ENCODE peak calls at places on chromosomes 7 and 10, in ten cellular contexts. U, A, X, T, W, G, R, V, E and Y are unnamed samples.

GRCh38 chr7:7731732-7732131 is 13.3 kb upstream of the RPA3 start:
- DNase-seq in A (no peak), U (no peak), V (no peak), X (no peak), W (no peak), T (no peak), R (no peak), G (no peak), E (no peak), Y (no peak)

GRCh38 chr7:519974-520458 is 370 bp upstream of the PDGFA start:
- DNase-seq in T (peak; percentile 33), E (peak; percentile 63), A (peak; percentile 82), X (peak; percentile 44), R (peak; percentile 46), V (peak; percentile 63), G (no peak), W (no peak), U (no peak), Y (no peak)

GRCh38 chr10:26714816-26715487 is 17.5 kb downstream of the PDSS1 start:
- DNase-seq in W (no peak), V (no peak), G (no peak), T (no peak), A (no peak), U (no peak), R (no peak), X (peak; percentile 82), E (no peak), Y (no peak)

GRCh38 chr7:157627646-157628045 is 290.8 kb downstream of the DNAJB6 start:
- DNase-seq in R (no peak), X (no peak), V (no peak), W (no peak), U (no peak), G (no peak), E (no peak), T (no peak), A (no peak), Y (no peak)

GRCh38 chr10:78604286-78604685 is 464.5 kb upstream of the ZMIZ1 start:
- DNase-seq in X (no peak), T (no peak), R (no peak), A (no peak), U (no peak), V (no peak), W (no peak), G (no peak), E (no peak), Y (no peak)

GRCh38 chr7:101575731-101576130 is 53.4 kb downstream of the MYL10 start:
- DNase-seq in X (no peak), E (no peak), G (no peak), A (no peak), R (no peak), W (no peak), T (no peak), U (no peak), V (no peak), Y (no peak)

GRCh38 chr7:112147752-112148435 is 58.3 kb downstream of the DOCK4 start:
- DNase-seq in R (no peak), W (no peak), X (no peak), E (no peak), U (no peak), A (no peak), G (no peak), T (no peak), V (no peak), Y (no peak)

GRCh38 chr10:84159076-84159475 is 14.5 kb upstream of the GPR15LG start:
- DNase-seq in G (no peak), U (no peak), A (no peak), T (no peak), E (peak; percentile 41), V (no peak), R (no peak), X (no peak), W (no peak), Y (no peak)

GRCh38 chr10:73647211-73647874 is 6.1 kb upstream of the MYOZ1 start:
- DNase-seq in A (no peak), X (peak; percentile 57), U (no peak), W (peak; percentile 60), G (no peak), V (no peak), E (peak; percentile 26), R (peak; percentile 69), T (peak; percentile 30), Y (no peak)

GRCh38 chr7:120819861-120820260 is 38.1 kb downstream of the TSPAN12 start:
- DNase-seq in R (no peak), E (no peak), A (no peak), W (no peak), U (no peak), T (no peak), V (no peak), X (no peak), G (no peak), Y (no peak)

GRCh38 chr10:73376679-73377078 is 18.0 kb upstream of the CFAP70 start:
- DNase-seq in R (no peak), T (no peak), V (no peak), U (no peak), E (peak; percentile 78), A (no peak), G (no peak), W (no peak), X (no peak), Y (no peak)

GRCh38 chr7:132904209-132904608 is 177.7 kb downstream of the CHCHD3 start:
- DNase-seq in W (no peak), X (no peak), G (no peak), T (no peak), U (no peak), A (no peak), E (peak; percentile 51), V (no peak), R (no peak), Y (no peak)

GRCh38 chr10:42988517-42989395 is 88.1 kb upstream of the RET start:
- DNase-seq in R (no peak), G (no peak), E (no peak), U (no peak), V (no peak), X (no peak), W (peak; percentile 18), A (no peak), T (no peak), Y (no peak)

GRCh38 chr10:17375936-17376584 is 78.3 kb downstream of the ST8SIA6 start:
- DNase-seq in W (no peak), A (no peak), U (no peak), V (peak; percentile 20), X (no peak), E (no peak), G (no peak), T (peak; percentile 29), R (no peak), Y (no peak)

GRCh38 chr10:131095109-131095580 is 216.4 kb downstream of the TCERG1L start:
- DNase-seq in T (no peak), A (no peak), R (no peak), V (no peak), E (no peak), U (no peak), X (no peak), W (no peak), G (no peak), Y (no peak)

GRCh38 chr10:14389981-14390590 is 59.4 kb upstream of the FRMD4A start:
- DNase-seq in T (peak; percentile 85), G (no peak), X (no peak), E (no peak), W (no peak), A (no peak), V (peak; percentile 14), U (no peak), R (no peak), Y (peak; percentile 25)

GRCh38 chr7:100087055-100087750 is 1.6 kb upstream of the COPS6 start:
- DNase-seq in U (peak; percentile 95), G (no peak), V (no peak), X (no peak), A (peak; percentile 97), R (no peak), W (no peak), E (peak; percentile 86), T (no peak), Y (no peak)

GRCh38 chr7:32093415-32094408 is 23.5 kb upstream of the PDE1C start:
- DNase-seq in G (no peak), X (no peak), V (no peak), E (peak; percentile 34), U (no peak), W (no peak), T (no peak), A (peak; percentile 100), R (no peak), Y (no peak)

GRCh38 chr10:7756360-7756992 is 31.3 kb downstream of the KIN start:
- DNase-seq in R (no peak), T (peak; percentile 46), G (no peak), A (no peak), E (peak; percentile 39), W (no peak), X (peak; percentile 69), V (no peak), U (no peak), Y (no peak)

GRCh38 chr10:122341141-122341810 is 33.2 kb upstream of the PLEKHA1 start:
- DNase-seq in V (no peak), W (no peak), X (no peak), U (no peak), G (no peak), R (no peak), A (peak; percentile 55), E (no peak), T (no peak), Y (no peak)

GRCh38 chr10:132727411-132727810 is 58.5 kb downstream of the NKX6-2 start:
- DNase-seq in X (no peak), A (no peak), V (no peak), R (no peak), G (no peak), W (no peak), T (no peak), U (no peak), E (no peak), Y (no peak)

GRCh38 chr10:132461683-132462231 is 64.8 kb downstream of the PWWP2B start:
- DNase-seq in X (peak; percentile 92), V (no peak), U (no peak), W (peak; percentile 27), G (no peak), E (peak; percentile 9), A (no peak), R (no peak), T (no peak), Y (no peak)

GRCh38 chr10:121800146-121800545 is 127.7 kb downstream of the ATE1 start:
- DNase-seq in U (no peak), G (no peak), V (no peak), E (no peak), A (no peak), W (no peak), X (no peak), T (no peak), R (no peak), Y (no peak)

GRCh38 chr10:18594574-18595156 is 56.7 kb downstream of the NSUN6 start:
- DNase-seq in R (no peak), T (peak; percentile 13), W (no peak), A (peak; percentile 4), X (peak; percentile 30), G (no peak), V (no peak), E (peak; percentile 19), U (no peak), Y (no peak)

GRCh38 chr10:108561649-108562048 is 1361.7 kb downstream of the XPNPEP1 start:
- DNase-seq in E (no peak), W (no peak), A (no peak), X (no peak), V (no peak), U (no peak), G (no peak), R (no peak), T (no peak), Y (no peak)